ENCODE peak calls at places on chromosomes 5 and 9, in nine cellular contexts. P is fibroblast of mammary gland, R is fibroblast of the aortic adventitia, G is MM.1S, I is SK-N-SH, E is foreskin fibroblast, K is AG10803, C is body of pancreas, Y is heart right ventricle. V is an unnamed sample.

GRCh38 chr9:26548766-26549290 is 343.8 kb downstream of the CAAP1 start:
- DNase-seq in R (no peak), Y (no peak), C (no peak), I (no peak), P (no peak), G (no peak), K (no peak), E (no peak), V (no peak)

GRCh38 chr9:132350861-132351315 is 3.9 kb downstream of the SETX start:
- DNase-seq in E (no peak), Y (no peak), C (no peak), R (peak), P (peak), I (no peak), K (peak), G (peak), V (no peak)

GRCh38 chr9:108039491-108039890 is 549.9 kb upstream of the KLF4 start:
- DNase-seq in C (no peak), P (peak), K (no peak), E (peak), I (no peak), R (peak), G (no peak), Y (no peak), V (peak)

GRCh38 chr9:69122391-69123141 is 51.5 kb upstream of the TJP2 start:
- DNase-seq in R (peak), E (peak), G (no peak), I (no peak), C (peak), K (peak), P (peak), Y (peak), V (peak)

GRCh38 chr5:10585120-10585915 is 21.4 kb downstream of the ANKRD33B start:
- DNase-seq in R (no peak), I (no peak), K (no peak), E (no peak), Y (no peak), P (no peak), C (no peak), G (no peak), V (no peak)

GRCh38 chr9:112115955-112116354 is 59.1 kb downstream of the SUSD1 start:
- DNase-seq in E (peak), I (no peak), C (no peak), G (peak), Y (no peak), R (no peak), K (no peak), P (no peak), V (no peak)

GRCh38 chr5:132017738-132018625 is 6.5 kb upstream of the ACSL6 start:
- DNase-seq in I (no peak), K (no peak), Y (no peak), G (peak), P (no peak), E (no peak), R (no peak), C (no peak), V (no peak)

GRCh38 chr9:30796806-30797205 is 1587.6 kb upstream of the ACO1 start:
- DNase-seq in P (no peak), C (no peak), G (no peak), Y (no peak), K (no peak), R (no peak), E (no peak), I (no peak), V (peak)

GRCh38 chr5:145130996-145131395 is 704.1 kb downstream of the PRELID2 start:
- DNase-seq in E (no peak), G (no peak), P (no peak), K (no peak), R (peak), I (no peak), Y (no peak), C (no peak), V (peak)

GRCh38 chr5:56123531-56124243 is 109.4 kb downstream of the ANKRD55 start:
- DNase-seq in G (no peak), R (peak), Y (peak), P (peak), E (peak), I (no peak), K (peak), C (peak), V (peak)

GRCh38 chr5:168176941-168177340 is 114.5 kb upstream of the WWC1 start:
- DNase-seq in E (no peak), P (no peak), K (no peak), R (no peak), G (no peak), I (no peak), Y (no peak), C (no peak), V (no peak)

GRCh38 chr5:118891252-118891651 is 97.1 kb downstream of the DTWD2 start:
- DNase-seq in I (no peak), P (no peak), Y (no peak), E (no peak), R (no peak), C (no peak), K (peak), G (no peak), V (no peak)

GRCh38 chr5:180153099-180153498 is 55.9 kb downstream of the RASGEF1C start:
- DNase-seq in C (no peak), R (no peak), G (no peak), Y (no peak), E (no peak), K (no peak), P (no peak), I (no peak), V (no peak)

GRCh38 chr9:33250458-33250995 is 10.6 kb downstream of the SPINK4 start:
- DNase-seq in K (peak), I (no peak), Y (no peak), C (no peak), E (peak), R (peak), P (peak), G (peak), V (peak)

GRCh38 chr5:1883120-1883924 is 597 bp upstream of the IRX4 start:
- DNase-seq in K (no peak), E (no peak), C (no peak), G (no peak), I (peak), Y (no peak), P (no peak), R (no peak), V (no peak)

GRCh38 chr5:57482671-57483106 is at the start of gene ACTBL2:
- DNase-seq in G (no peak), K (peak), C (no peak), R (peak), E (peak), P (peak), I (no peak), Y (no peak), V (peak)

GRCh38 chr9:113737414-113738271 is 138.5 kb upstream of the ZNF618 start:
- DNase-seq in K (peak), E (peak), G (peak), Y (peak), I (peak), C (peak), R (peak), P (peak), V (peak)

GRCh38 chr5:177503351-177504085 is 6.1 kb downstream of the DOK3 start:
- DNase-seq in I (no peak), C (no peak), P (no peak), R (no peak), E (no peak), G (no peak), K (no peak), Y (no peak), V (no peak)

GRCh38 chr9:95111716-95112115 is 205.8 kb downstream of the FANCC start:
- DNase-seq in P (no peak), G (no peak), I (no peak), Y (no peak), C (no peak), E (no peak), R (no peak), K (no peak), V (no peak)

GRCh38 chr5:150317048-150318003 is 14.6 kb upstream of the ARSI start:
- DNase-seq in C (peak), P (peak), R (peak), Y (no peak), G (no peak), E (peak), K (peak), I (peak), V (peak)

GRCh38 chr5:98414938-98415337 is 358.5 kb upstream of the RGMB start:
- DNase-seq in K (peak), Y (no peak), C (no peak), I (no peak), P (peak), E (peak), R (peak), G (no peak), V (peak)

DNA sequence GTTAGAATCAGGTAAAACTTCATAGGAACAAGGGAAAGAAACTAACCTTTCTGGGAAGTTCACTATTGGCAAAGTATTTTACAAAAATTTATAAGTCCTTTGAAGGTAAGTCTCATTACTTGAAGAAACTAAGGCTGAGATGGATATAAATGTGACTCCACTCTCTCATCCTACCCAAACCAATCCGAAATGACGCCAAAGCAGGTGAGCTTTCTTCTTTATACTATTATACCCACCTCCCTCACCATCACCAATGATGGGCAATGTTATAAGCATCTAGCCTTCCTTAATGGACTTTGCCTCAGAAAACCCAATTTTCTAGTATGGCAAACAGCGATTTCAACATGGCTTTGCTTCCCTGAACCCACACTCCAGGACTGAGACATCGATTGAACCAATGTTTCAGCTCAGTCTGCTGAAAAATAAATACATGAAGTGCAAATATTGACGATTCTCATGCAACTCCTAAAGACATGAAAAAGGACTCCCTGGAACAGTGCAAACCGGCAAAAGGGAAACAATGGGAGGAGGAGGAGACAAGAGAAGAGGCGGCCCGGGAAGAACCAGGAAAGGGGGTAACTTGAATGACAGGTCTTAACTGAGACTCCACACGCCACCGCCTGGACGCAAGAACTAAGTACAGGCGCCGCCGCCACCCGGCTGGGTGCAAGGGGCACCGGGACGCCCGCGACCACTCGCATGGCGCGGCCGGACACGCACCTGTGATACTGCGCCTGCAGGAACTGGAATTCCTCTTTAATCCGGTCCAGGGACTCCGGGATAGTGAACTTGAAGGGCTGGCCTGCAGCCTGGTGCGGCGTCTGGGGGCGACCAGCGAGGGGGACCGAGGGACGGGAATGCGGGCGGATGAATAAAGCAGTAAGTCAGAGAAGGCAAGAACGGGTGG is 2.5 kb downstream of the TLE1 start:
- DNase-seq in P (peak), K (peak), C (peak), G (peak), E (peak), I (peak), R (peak), Y (peak), V (peak)
- H3K4me3 ChIP-seq in P (peak), K (peak), C (peak), G (peak), E (peak), I (peak), R (peak), Y (peak), V (peak)

GRCh38 chr9:137878146-137878941 is 762 bp downstream of the CACNA1B start:
- DNase-seq in P (peak), G (no peak), E (peak), K (no peak), Y (peak), R (no peak), C (no peak), I (peak), V (peak)
- TF ChIP-seq CTCF in P (no peak), G (no peak), E (no peak), K (no peak), Y (no peak), R (no peak), C (no peak), I (no peak), V (no peak)

DNA sequence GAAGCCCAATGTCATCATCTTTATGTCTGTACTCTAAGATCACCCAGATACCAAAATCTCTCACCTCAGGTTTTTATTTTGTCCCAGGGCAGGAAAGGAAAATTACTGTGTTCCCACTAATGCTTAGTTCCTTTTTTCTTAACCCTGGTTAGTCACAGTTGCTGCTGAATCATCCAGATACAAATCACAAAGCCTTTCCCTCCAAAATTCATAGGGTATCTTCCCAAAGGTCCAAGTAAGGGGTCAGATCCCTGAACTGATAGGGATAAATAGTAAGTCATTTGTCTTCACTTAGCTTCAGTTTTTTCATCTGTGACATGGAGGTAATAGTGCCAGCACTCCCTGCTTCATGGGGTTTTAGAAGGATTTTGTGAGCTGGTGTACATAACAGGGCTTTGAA is 2.2 kb downstream of the PLCXD3 start:
- DNase-seq in R (no peak), Y (no peak), K (no peak), G (no peak), E (no peak), C (no peak), P (peak), I (no peak), V (no peak)
- H3K4me3 ChIP-seq in R (peak), Y (peak), K (no peak), G (no peak), E (no peak), C (no peak), P (no peak), I (no peak), V (peak)

GRCh38 chr9:106025449-106025848 is 331.1 kb downstream of the TMEM38B start:
- DNase-seq in E (no peak), C (no peak), Y (peak), G (no peak), I (no peak), P (no peak), K (no peak), R (no peak), V (no peak)
- TF ChIP-seq CTCF in E (no peak), C (no peak), Y (peak), G (no peak), I (no peak), P (no peak), K (no peak), R (no peak), V (no peak)

V was measured in fibroblast of pulmonary artery.